ENCODE peak calls at places on chromosomes 11 and 22, in nine cellular contexts. H is activated naive CD8-positive, alpha-beta T cell treated with anti-CD3 and anti-CD28 coated beads, Interleukin-2, amount 50 U/mL, for 24 hours; Y is NB4; E is anterior cingulate cortex; D is heart right ventricle; I is activated naive CD4-positive, alpha-beta T cell; T is midbrain; S is ELR; R is left cardiac atrium. K is an unnamed sample.

GRCh38 chr22:49786976-49787843 is 40.5 kb downstream of the BRD1 start:
- DNase-seq in T (peak), R (no peak), Y (peak), H (no peak), D (no peak), S (no peak), I (no peak), E (no peak), K (no peak)

GRCh38 chr22:24836282-24836681 is 30.3 kb downstream of the SGSM1 start:
- DNase-seq in E (no peak), Y (no peak), T (no peak), I (no peak), D (no peak), R (no peak), S (no peak), H (no peak), K (no peak)

GRCh38 chr11:19646921-19647320 is 65.7 kb upstream of the NAV2 start:
- DNase-seq in D (no peak), S (peak), T (no peak), E (no peak), H (no peak), Y (peak), I (no peak), R (no peak), K (no peak)

GRCh38 chr11:128323381-128323780 is 264.0 kb downstream of the ETS1 start:
- DNase-seq in R (no peak), E (no peak), D (no peak), T (no peak), H (no peak), S (peak), Y (peak), I (no peak), K (no peak)

GRCh38 chr11:119942583-119943338 is 195.2 kb downstream of the TRIM29 start:
- DNase-seq in H (no peak), S (peak), R (no peak), Y (no peak), T (no peak), I (no peak), E (no peak), D (no peak), K (no peak)

GRCh38 chr22:49086181-49086580 is 741.5 kb downstream of the BRD1 start:
- DNase-seq in H (no peak), S (no peak), D (no peak), I (no peak), R (no peak), T (no peak), E (no peak), Y (no peak), K (no peak)

GRCh38 chr22:33450756-33451155 is 392.6 kb upstream of the SYN3 start:
- DNase-seq in R (no peak), I (no peak), Y (no peak), D (no peak), T (no peak), S (no peak), H (no peak), E (no peak), K (no peak)

GRCh38 chr11:72026029-72026428 is 27.3 kb downstream of the IL18BP start:
- DNase-seq in R (no peak), D (no peak), S (no peak), I (no peak), H (no peak), T (no peak), Y (no peak), E (no peak), K (no peak)

GRCh38 chr22:16801088-16801487 is 24.1 kb downstream of the XKR3 start:
- DNase-seq in Y (no peak), S (no peak), H (no peak), R (no peak), T (no peak), I (no peak), E (no peak), D (no peak), K (no peak)

GRCh38 chr22:37230673-37231405 is 13.2 kb downstream of the RAC2 start:
- DNase-seq in D (no peak), E (no peak), Y (no peak), T (no peak), R (no peak), H (peak), S (peak), I (no peak), K (peak)

GRCh38 chr11:18907391-18907790 is 31.8 kb downstream of the MRGPRX1 start:
- DNase-seq in E (no peak), Y (no peak), H (no peak), S (no peak), T (peak), I (no peak), R (no peak), D (no peak), K (no peak)

GRCh38 chr11:85685820-85686459 is at the start of gene CCDC89:
- DNase-seq in T (peak), H (no peak), S (no peak), E (peak), Y (no peak), I (no peak), R (peak), D (peak), K (no peak)